ENCODE peak calls at places on chromosomes 4 and X, in seven cellular contexts. One of them, this sample, is unnamed.

GRCh38 chr4:170007113-170007512 is 19.1 kb downstream of the MFAP3L start:
- DNase-seq in spleen: no peak
- DNase-seq in OCI-LY7: no peak
- DNase-seq in GM23248: no peak
- DNase-seq in fibroblast of the aortic adventitia: peak; percentile 12
- DNase-seq in heart left ventricle: no peak
- DNase-seq in CD8-positive, alpha-beta T cell: no peak
- DNase-seq in this sample: no peak

GRCh38 chr4:54067163-54067562 is 2.8 kb upstream of the CHIC2 start:
- DNase-seq in CD8-positive, alpha-beta T cell: no peak
- DNase-seq in OCI-LY7: no peak
- DNase-seq in GM23248: peak; percentile 88
- DNase-seq in fibroblast of the aortic adventitia: peak; percentile 98
- DNase-seq in spleen: no peak
- DNase-seq in heart left ventricle: no peak
- DNase-seq in this sample: peak; percentile 76

GRCh38 chr4:73248416-73248815 is 10.2 kb downstream of the ANKRD17 start:
- DNase-seq in spleen: no peak
- DNase-seq in heart left ventricle: no peak
- DNase-seq in CD8-positive, alpha-beta T cell: no peak
- DNase-seq in fibroblast of the aortic adventitia: no peak
- DNase-seq in OCI-LY7: no peak
- DNase-seq in GM23248: no peak
- DNase-seq in this sample: no peak

GRCh38 chrX:47179928-47180255 is 13.7 kb upstream of the UBA1 start:
- DNase-seq in GM23248: no peak
- DNase-seq in heart left ventricle: no peak
- DNase-seq in spleen: peak; percentile 63
- DNase-seq in fibroblast of the aortic adventitia: no peak
- DNase-seq in OCI-LY7: no peak
- DNase-seq in CD8-positive, alpha-beta T cell: no peak
- DNase-seq in this sample: no peak

GRCh38 chr4:112840061-112840460 is 203.1 kb downstream of the LARP7 start:
- DNase-seq in OCI-LY7: no peak
- DNase-seq in fibroblast of the aortic adventitia: peak; percentile 36
- DNase-seq in heart left ventricle: no peak
- DNase-seq in GM23248: peak; percentile 79
- DNase-seq in CD8-positive, alpha-beta T cell: no peak
- DNase-seq in spleen: no peak
- DNase-seq in this sample: no peak

GRCh38 chr4:93469560-93469959 is 359.0 kb upstream of the ATOH1 start:
- DNase-seq in OCI-LY7: no peak
- DNase-seq in fibroblast of the aortic adventitia: no peak
- DNase-seq in GM23248: no peak
- DNase-seq in spleen: no peak
- DNase-seq in CD8-positive, alpha-beta T cell: no peak
- DNase-seq in heart left ventricle: no peak
- DNase-seq in this sample: no peak

GRCh38 chr4:111268769-111269414 is 646.0 kb upstream of the PITX2 start:
- DNase-seq in fibroblast of the aortic adventitia: peak; percentile 73
- DNase-seq in GM23248: peak; percentile 51
- DNase-seq in OCI-LY7: no peak
- DNase-seq in heart left ventricle: no peak
- DNase-seq in CD8-positive, alpha-beta T cell: no peak
- DNase-seq in spleen: no peak
- DNase-seq in this sample: no peak

GRCh38 chr4:145829629-145830395 is 108.8 kb downstream of the ZNF827 start:
- DNase-seq in fibroblast of the aortic adventitia: no peak
- DNase-seq in OCI-LY7: peak; percentile 36
- DNase-seq in CD8-positive, alpha-beta T cell: no peak
- DNase-seq in spleen: no peak
- DNase-seq in heart left ventricle: no peak
- DNase-seq in GM23248: peak; percentile 47
- DNase-seq in this sample: no peak

GRCh38 chr4:4614925-4615678 is 73.3 kb upstream of the STX18 start:
- DNase-seq in OCI-LY7: no peak
- DNase-seq in heart left ventricle: no peak
- DNase-seq in CD8-positive, alpha-beta T cell: no peak
- DNase-seq in spleen: no peak
- DNase-seq in fibroblast of the aortic adventitia: peak; percentile 59
- DNase-seq in GM23248: peak; percentile 75
- DNase-seq in this sample: no peak

GRCh38 chrX:123513585-123514278 is 219.1 kb downstream of the THOC2 start:
- DNase-seq in fibroblast of the aortic adventitia: no peak
- DNase-seq in spleen: no peak
- DNase-seq in OCI-LY7: no peak
- DNase-seq in heart left ventricle: no peak
- DNase-seq in CD8-positive, alpha-beta T cell: no peak
- DNase-seq in GM23248: no peak
- DNase-seq in this sample: no peak

GRCh38 chr4:27278615-27279014 is 418.0 kb downstream of the STIM2 start:
- DNase-seq in GM23248: peak; percentile 49
- DNase-seq in OCI-LY7: peak; percentile 12
- DNase-seq in heart left ventricle: no peak
- DNase-seq in spleen: no peak
- DNase-seq in CD8-positive, alpha-beta T cell: no peak
- DNase-seq in fibroblast of the aortic adventitia: peak; percentile 62
- DNase-seq in this sample: no peak

GRCh38 chrX:70082723-70083122 is 20.5 kb downstream of the OTUD6A start:
- DNase-seq in spleen: no peak
- DNase-seq in OCI-LY7: no peak
- DNase-seq in CD8-positive, alpha-beta T cell: no peak
- DNase-seq in fibroblast of the aortic adventitia: no peak
- DNase-seq in GM23248: no peak
- DNase-seq in heart left ventricle: no peak
- DNase-seq in this sample: no peak

GRCh38 chr4:168707205-168707604 is 210.4 kb downstream of the PALLD start:
- DNase-seq in spleen: no peak
- DNase-seq in fibroblast of the aortic adventitia: peak; percentile 28
- DNase-seq in GM23248: peak; percentile 67
- DNase-seq in OCI-LY7: no peak
- DNase-seq in heart left ventricle: no peak
- DNase-seq in CD8-positive, alpha-beta T cell: no peak
- DNase-seq in this sample: no peak

GRCh38 chrX:153875391-153876111 is 10.4 kb downstream of the L1CAM start:
- DNase-seq in fibroblast of the aortic adventitia: peak; percentile 16
- DNase-seq in OCI-LY7: peak; percentile 44
- DNase-seq in GM23248: peak; percentile 43
- DNase-seq in CD8-positive, alpha-beta T cell: peak; percentile 70
- DNase-seq in spleen: peak; percentile 88
- DNase-seq in heart left ventricle: peak; percentile 72
- DNase-seq in this sample: peak; percentile 52

GRCh38 chr4:140176735-140177134 is 22.8 kb upstream of the MAML3 start:
- DNase-seq in fibroblast of the aortic adventitia: peak; percentile 26
- DNase-seq in spleen: no peak
- DNase-seq in OCI-LY7: no peak
- DNase-seq in heart left ventricle: no peak
- DNase-seq in GM23248: peak; percentile 52
- DNase-seq in CD8-positive, alpha-beta T cell: no peak
- DNase-seq in this sample: no peak

GRCh38 chrX:111465664-111466063 is 45.8 kb upstream of the SERTM2 start:
- DNase-seq in spleen: no peak
- DNase-seq in OCI-LY7: no peak
- DNase-seq in GM23248: no peak
- DNase-seq in fibroblast of the aortic adventitia: no peak
- DNase-seq in CD8-positive, alpha-beta T cell: no peak
- DNase-seq in heart left ventricle: no peak
- DNase-seq in this sample: no peak

GRCh38 chr4:41590591-41590990 is 52.6 kb downstream of the LIMCH1 start:
- DNase-seq in CD8-positive, alpha-beta T cell: no peak
- DNase-seq in GM23248: no peak
- DNase-seq in fibroblast of the aortic adventitia: no peak
- DNase-seq in spleen: no peak
- DNase-seq in heart left ventricle: no peak
- DNase-seq in OCI-LY7: no peak
- DNase-seq in this sample: no peak

GRCh38 chrX:44025611-44026010 is 52.4 kb upstream of the NDP start:
- DNase-seq in OCI-LY7: no peak
- DNase-seq in CD8-positive, alpha-beta T cell: no peak
- DNase-seq in GM23248: peak; percentile 75
- DNase-seq in spleen: no peak
- DNase-seq in fibroblast of the aortic adventitia: peak; percentile 44
- DNase-seq in heart left ventricle: no peak
- DNase-seq in this sample: no peak

GRCh38 chrX:19800821-19801220 is 86.6 kb downstream of the SH3KBP1 start:
- DNase-seq in CD8-positive, alpha-beta T cell: no peak
- DNase-seq in fibroblast of the aortic adventitia: no peak
- DNase-seq in heart left ventricle: no peak
- DNase-seq in spleen: no peak
- DNase-seq in GM23248: no peak
- DNase-seq in OCI-LY7: peak; percentile 29
- DNase-seq in this sample: no peak

GRCh38 chrX:19804168-19804567 is 83.2 kb downstream of the SH3KBP1 start:
- DNase-seq in GM23248: peak; percentile 5
- DNase-seq in OCI-LY7: no peak
- DNase-seq in fibroblast of the aortic adventitia: no peak
- DNase-seq in heart left ventricle: no peak
- DNase-seq in spleen: no peak
- DNase-seq in CD8-positive, alpha-beta T cell: no peak
- DNase-seq in this sample: no peak

GRCh38 chrX:19810370-19810769 is 77.0 kb downstream of the SH3KBP1 start:
- DNase-seq in OCI-LY7: no peak
- DNase-seq in GM23248: no peak
- DNase-seq in fibroblast of the aortic adventitia: no peak
- DNase-seq in heart left ventricle: no peak
- DNase-seq in spleen: no peak
- DNase-seq in CD8-positive, alpha-beta T cell: no peak
- DNase-seq in this sample: no peak

GRCh38 chrX:19807414-19807813 is 80.0 kb downstream of the SH3KBP1 start:
- DNase-seq in OCI-LY7: no peak
- DNase-seq in CD8-positive, alpha-beta T cell: no peak
- DNase-seq in GM23248: no peak
- DNase-seq in fibroblast of the aortic adventitia: no peak
- DNase-seq in heart left ventricle: no peak
- DNase-seq in spleen: no peak
- DNase-seq in this sample: no peak

GRCh38 chrX:19805054-19805690 is 82.2 kb downstream of the SH3KBP1 start:
- DNase-seq in CD8-positive, alpha-beta T cell: no peak
- DNase-seq in spleen: no peak
- DNase-seq in GM23248: peak; percentile 28
- DNase-seq in OCI-LY7: peak; percentile 50
- DNase-seq in fibroblast of the aortic adventitia: no peak
- DNase-seq in heart left ventricle: no peak
- DNase-seq in this sample: no peak
- H3K4me3 ChIP-seq in CD8-positive, alpha-beta T cell: peak overlapping the region; percentile 52
- H3K4me3 ChIP-seq in spleen: peak overlapping the region; percentile 28
- H3K4me3 ChIP-seq in GM23248: no peak overlapping the region
- H3K4me3 ChIP-seq in OCI-LY7: peak overlapping the region; percentile 46
- H3K4me3 ChIP-seq in fibroblast of the aortic adventitia: no peak overlapping the region
- H3K4me3 ChIP-seq in heart left ventricle: no peak overlapping the region
- H3K4me3 ChIP-seq in this sample: no peak overlapping the region

GRCh38 chr4:153518637-153519384 is 52.7 kb downstream of the TMEM131L start:
- DNase-seq in GM23248: no peak
- DNase-seq in spleen: no peak
- DNase-seq in OCI-LY7: no peak
- DNase-seq in CD8-positive, alpha-beta T cell: no peak
- DNase-seq in fibroblast of the aortic adventitia: peak; percentile 32
- DNase-seq in heart left ventricle: no peak
- DNase-seq in this sample: no peak
- H3K4me3 ChIP-seq in GM23248: no peak overlapping the region
- H3K4me3 ChIP-seq in spleen: peak overlapping the region; percentile 39
- H3K4me3 ChIP-seq in OCI-LY7: no peak overlapping the region
- H3K4me3 ChIP-seq in CD8-positive, alpha-beta T cell: peak overlapping the region; percentile 6
- H3K4me3 ChIP-seq in fibroblast of the aortic adventitia: no peak overlapping the region
- H3K4me3 ChIP-seq in heart left ventricle: peak overlapping the region; percentile 15
- H3K4me3 ChIP-seq in this sample: no peak overlapping the region

DNA sequence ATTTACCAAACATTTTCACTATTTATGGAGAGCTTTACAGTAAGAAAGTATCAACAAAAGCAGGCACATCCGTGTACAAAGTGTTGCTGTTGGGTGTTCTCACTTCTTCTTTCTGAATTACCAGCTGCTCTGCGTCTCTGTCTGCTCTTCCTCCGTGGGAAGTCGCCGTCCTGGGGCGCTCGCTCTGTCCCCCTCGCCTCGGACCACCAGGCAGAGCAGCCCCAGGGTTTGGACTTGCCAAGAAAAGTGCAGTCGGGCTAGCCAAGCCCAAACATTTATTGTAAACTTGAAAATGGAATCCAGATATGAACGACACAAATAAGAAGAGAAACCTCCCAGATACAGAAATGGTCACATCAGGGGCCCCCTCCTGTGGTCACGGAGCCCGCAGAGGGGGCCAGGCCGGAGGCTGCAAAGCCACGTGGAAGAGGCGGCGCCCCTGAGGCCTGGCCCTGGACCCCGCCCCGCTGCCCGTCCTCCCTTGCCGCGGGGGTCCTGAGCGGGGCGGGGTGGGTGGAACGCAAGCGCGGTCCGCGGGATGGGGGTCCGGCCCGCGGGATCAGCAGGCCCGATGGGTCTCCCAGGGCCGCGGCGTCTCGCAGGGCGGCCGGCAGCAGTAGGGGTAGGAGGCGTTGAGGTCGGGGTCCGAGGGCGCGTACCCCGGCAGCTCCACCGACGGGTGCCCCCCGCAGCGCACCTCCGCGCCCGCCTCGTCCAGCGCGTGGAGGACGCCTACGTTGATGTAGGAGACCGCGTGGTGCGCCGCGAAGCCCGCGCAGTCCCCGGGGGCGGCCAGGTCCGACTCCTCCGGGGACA is 1.5 kb downstream of the TMEM271 start:
- DNase-seq in OCI-LY7: no peak
- DNase-seq in GM23248: no peak
- DNase-seq in spleen: peak; percentile 58
- DNase-seq in fibroblast of the aortic adventitia: no peak
- DNase-seq in heart left ventricle: no peak
- DNase-seq in CD8-positive, alpha-beta T cell: no peak
- DNase-seq in this sample: no peak
- H3K4me3 ChIP-seq in OCI-LY7: no peak overlapping the region
- H3K4me3 ChIP-seq in GM23248: no peak overlapping the region
- H3K4me3 ChIP-seq in spleen: peak overlapping the region; percentile 24
- H3K4me3 ChIP-seq in fibroblast of the aortic adventitia: no peak overlapping the region
- H3K4me3 ChIP-seq in heart left ventricle: no peak overlapping the region
- H3K4me3 ChIP-seq in CD8-positive, alpha-beta T cell: no peak overlapping the region
- H3K4me3 ChIP-seq in this sample: peak overlapping the region; percentile 18

DNA sequence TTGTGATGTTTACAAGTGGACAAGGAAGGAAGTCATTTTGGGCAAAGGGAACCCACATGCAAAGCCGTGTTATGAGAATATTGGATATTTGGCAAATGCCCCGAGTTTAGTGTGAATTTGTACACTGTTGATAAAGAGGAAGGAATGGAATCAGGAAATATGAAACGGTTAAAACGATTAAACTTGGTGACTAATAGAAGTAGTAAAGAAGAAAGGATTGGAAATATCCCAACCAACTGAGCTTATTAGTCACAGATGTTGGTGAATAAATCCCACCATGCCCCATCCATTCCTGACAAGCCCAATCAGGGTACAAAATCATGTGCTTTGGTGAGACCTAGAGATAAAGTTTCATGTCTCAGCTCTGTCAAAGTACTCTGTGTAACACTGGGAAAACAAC is 22.0 kb downstream of the ARHGAP24 start:
- DNase-seq in GM23248: peak; percentile 91
- DNase-seq in heart left ventricle: no peak
- DNase-seq in fibroblast of the aortic adventitia: peak; percentile 85
- DNase-seq in spleen: no peak
- DNase-seq in OCI-LY7: no peak
- DNase-seq in CD8-positive, alpha-beta T cell: no peak
- DNase-seq in this sample: no peak
- H3K4me3 ChIP-seq in GM23248: peak overlapping the region; percentile 54
- H3K4me3 ChIP-seq in heart left ventricle: no peak overlapping the region
- H3K4me3 ChIP-seq in fibroblast of the aortic adventitia: no peak overlapping the region
- H3K4me3 ChIP-seq in spleen: no peak overlapping the region
- H3K4me3 ChIP-seq in OCI-LY7: no peak overlapping the region
- H3K4me3 ChIP-seq in CD8-positive, alpha-beta T cell: no peak overlapping the region
- H3K4me3 ChIP-seq in this sample: no peak overlapping the region

GRCh38 chr4:17812125-17812524 is 1.3 kb downstream of the NCAPG start:
- DNase-seq in GM23248: no peak
- DNase-seq in CD8-positive, alpha-beta T cell: no peak
- DNase-seq in fibroblast of the aortic adventitia: no peak
- DNase-seq in heart left ventricle: no peak
- DNase-seq in OCI-LY7: peak; percentile 23
- DNase-seq in spleen: no peak
- DNase-seq in this sample: no peak
- H3K4me3 ChIP-seq in GM23248: peak overlapping the region; percentile 97
- H3K4me3 ChIP-seq in CD8-positive, alpha-beta T cell: no peak overlapping the region
- H3K4me3 ChIP-seq in fibroblast of the aortic adventitia: peak overlapping the region; percentile 83
- H3K4me3 ChIP-seq in heart left ventricle: no peak overlapping the region
- H3K4me3 ChIP-seq in OCI-LY7: peak overlapping the region; percentile 85
- H3K4me3 ChIP-seq in spleen: no peak overlapping the region
- H3K4me3 ChIP-seq in this sample: no peak overlapping the region

This sample was measured in right cardiac atrium.